ENCODE peak calls at places on chromosomes 4 and X, in six cellular contexts. B is H9, H is H1, E is IMR-90, P is trophoblast cell, T is mesenchymal stem cell. A is an unnamed sample.
A peak's percentile ranks its signal among the peaks of the same experiment; 100 is the strongest.

GRCh38 chr4:127604949-127605709 is 27.6 kb upstream of the INTU start:
- DNase-seq in B (peak; percentile 94), H (peak; percentile 61), E (peak; percentile 48), P (peak; percentile 1), T (peak; percentile 39), A (peak; percentile 26)

GRCh38 chrX:122572461-122572860 is 611.6 kb upstream of the GRIA3 start:
- DNase-seq in B (no peak), H (no peak), E (peak; percentile 4), P (no peak), T (no peak), A (no peak)

GRCh38 chr4:26176621-26177121 is 144.1 kb upstream of the RBPJ start:
- DNase-seq in B (no peak), H (no peak), E (peak; percentile 85), P (no peak), T (no peak), A (no peak)

GRCh38 chr4:24568425-24568824 is 15.9 kb downstream of the DHX15 start:
- DNase-seq in B (no peak), H (no peak), E (no peak), P (no peak), T (no peak), A (no peak)

GRCh38 chr4:26503844-26504243 is 13.6 kb upstream of the CCKAR start:
- DNase-seq in B (no peak), H (no peak), E (no peak), P (no peak), T (no peak), A (no peak)

GRCh38 chrX:151852294-151852693 is 60.4 kb upstream of the MAGEA4 start:
- DNase-seq in B (no peak), H (no peak), E (no peak), P (no peak), T (no peak), A (no peak)

GRCh38 chr4:185379326-185380295 is 16.1 kb downstream of the LRP2BP start:
- DNase-seq in B (no peak), H (no peak), E (no peak), P (no peak), T (no peak), A (no peak)

GRCh38 chr4:46123872-46124755 is at the start of gene GABRG1:
- DNase-seq in B (peak; percentile 89), H (peak; percentile 56), E (no peak), P (no peak), T (no peak), A (peak; percentile 15)

GRCh38 chrX:13283968-13284914 is 35.6 kb downstream of the ATXN3L start:
- DNase-seq in B (peak; percentile 66), H (no peak), E (peak; percentile 78), P (no peak), T (peak; percentile 9), A (no peak)

GRCh38 chr4:82372502-82372873 is 1.3 kb downstream of the HNRNPD start:
- DNase-seq in B (no peak), H (no peak), E (peak; percentile 22), P (no peak), T (peak; percentile 45), A (no peak)

GRCh38 chrX:357693-358471 is 28.8 kb downstream of the PPP2R3B start:
- DNase-seq in B (no peak), H (no peak), E (peak; percentile 60), P (no peak), T (peak; percentile 54), A (no peak)

GRCh38 chr4:184763150-184763780 is 29.4 kb upstream of the CENPU start:
- DNase-seq in B (no peak), H (no peak), E (peak; percentile 25), P (no peak), T (no peak), A (no peak)

GRCh38 chr4:16123356-16124084 is 39.7 kb upstream of the PROM1 start:
- DNase-seq in B (no peak), H (no peak), E (no peak), P (no peak), T (no peak), A (no peak)

GRCh38 chrX:10064736-10065135 is 92.0 kb upstream of the CLCN4 start:
- DNase-seq in B (no peak), H (no peak), E (no peak), P (no peak), T (no peak), A (no peak)

GRCh38 chrX:22134681-22135080 is 102.6 kb downstream of the PHEX start:
- DNase-seq in B (no peak), H (no peak), E (peak; percentile 86), P (peak; percentile 80), T (peak; percentile 72), A (no peak)

GRCh38 chr4:138241281-138242075 is 671 bp downstream of the SLC7A11 start:
- DNase-seq in B (no peak), H (no peak), E (peak; percentile 38), P (no peak), T (peak; percentile 67), A (no peak)

GRCh38 chrX:147485207-147485606 is 426.5 kb upstream of the FMR1 start:
- DNase-seq in B (no peak), H (no peak), E (no peak), P (no peak), T (no peak), A (no peak)

GRCh38 chr4:133565379-133565778 is 416.3 kb downstream of the PCDH10 start:
- DNase-seq in B (no peak), H (no peak), E (peak; percentile 7), P (no peak), T (peak; percentile 64), A (no peak)

GRCh38 chr4:120948382-120948781 is 25.9 kb upstream of the PRDM5 start:
- DNase-seq in B (no peak), H (no peak), E (no peak), P (peak; percentile 58), T (no peak), A (no peak)

GRCh38 chr4:122577808-122578781 is 42.8 kb downstream of the IL21 start:
- DNase-seq in B (no peak), H (peak; percentile 64), E (peak; percentile 38), P (peak; percentile 40), T (peak; percentile 71), A (peak; percentile 23)

GRCh38 chr4:146998157-146998556 is 52.5 kb upstream of the TTC29 start:
- DNase-seq in B (no peak), H (no peak), E (no peak), P (no peak), T (no peak), A (no peak)

GRCh38 chrX:104315555-104315954 is 60.8 kb upstream of the ESX1 start:
- DNase-seq in B (no peak), H (no peak), E (peak; percentile 69), P (no peak), T (peak; percentile 26), A (no peak)

GRCh38 chr4:187309456-187309855 is 585.8 kb upstream of the FAT1 start:
- DNase-seq in B (no peak), H (no peak), E (peak; percentile 69), P (no peak), T (peak; percentile 12), A (no peak)

GRCh38 chr4:128553665-128554515 is 255.6 kb upstream of the JADE1 start:
- DNase-seq in B (no peak), H (no peak), E (no peak), P (peak; percentile 68), T (no peak), A (no peak)

DNA sequence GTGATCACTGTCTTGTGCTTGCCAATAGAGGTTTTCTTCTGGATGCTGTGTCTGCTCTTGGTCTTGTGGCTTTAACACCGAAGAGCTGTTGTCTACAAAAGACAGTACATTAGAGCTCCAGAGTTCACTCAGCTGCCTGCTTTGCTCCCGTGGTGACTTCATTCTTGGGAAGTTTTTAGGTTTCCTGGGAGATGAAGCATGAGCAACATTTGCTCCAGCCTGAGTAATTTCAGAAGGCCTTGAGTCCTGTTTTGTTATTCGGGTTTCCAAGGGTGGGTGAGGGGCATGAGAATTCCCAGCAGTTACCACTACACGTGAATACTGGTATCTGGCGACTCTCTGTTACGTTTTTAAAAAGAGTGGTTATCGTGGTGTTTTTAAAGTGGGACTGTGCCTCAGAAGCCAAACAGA is 189.2 kb downstream of the SHROOM3 start:
- DNase-seq in B (peak; percentile 46), H (no peak), E (peak; percentile 94), P (peak; percentile 93), T (peak; percentile 99), A (peak; percentile 26)
- H3K9ac ChIP-seq in B (no peak overlapping the region), H (no peak overlapping the region), E (peak overlapping the region; percentile 69), P (no peak overlapping the region), T (peak overlapping the region; percentile 92), A (no peak overlapping the region)

GRCh38 chrX:1502853-1503252 is 34.1 kb downstream of the P2RY8 start:
- DNase-seq in B (no peak), H (no peak), E (no peak), P (no peak), T (no peak), A (no peak)

GRCh38 chrX:1507511-1508463 is 29.2 kb downstream of the P2RY8 start:
- DNase-seq in B (no peak), H (no peak), E (no peak), P (no peak), T (no peak), A (no peak)

GRCh38 chrX:1511150-1511549 is 25.8 kb downstream of the P2RY8 start:
- DNase-seq in B (no peak), H (no peak), E (no peak), P (no peak), T (no peak), A (no peak)

GRCh38 chrX:1502241-1502640 is 34.7 kb downstream of the P2RY8 start:
- DNase-seq in B (no peak), H (no peak), E (no peak), P (no peak), T (no peak), A (no peak)

GRCh38 chrX:1506916-1507315 is 30.1 kb downstream of the P2RY8 start:
- DNase-seq in B (no peak), H (no peak), E (no peak), P (no peak), T (no peak), A (no peak)
- H3K14ac ChIP-seq in B (no peak overlapping the region), H (no peak overlapping the region), E (no peak overlapping the region), P (no peak overlapping the region), T (no peak overlapping the region), A (no peak overlapping the region)

GRCh38 chr4:41438564-41438963 is 99.4 kb upstream of the LIMCH1 start:
- DNase-seq in B (no peak), H (no peak), E (no peak), P (peak; percentile 71), T (peak; percentile 56), A (no peak)
- H2AK5ac ChIP-seq in B (no peak overlapping the region), H (peak overlapping the region; percentile 54), E (no peak overlapping the region), P (no peak overlapping the region), T (no peak overlapping the region), A (no peak overlapping the region)

DNA sequence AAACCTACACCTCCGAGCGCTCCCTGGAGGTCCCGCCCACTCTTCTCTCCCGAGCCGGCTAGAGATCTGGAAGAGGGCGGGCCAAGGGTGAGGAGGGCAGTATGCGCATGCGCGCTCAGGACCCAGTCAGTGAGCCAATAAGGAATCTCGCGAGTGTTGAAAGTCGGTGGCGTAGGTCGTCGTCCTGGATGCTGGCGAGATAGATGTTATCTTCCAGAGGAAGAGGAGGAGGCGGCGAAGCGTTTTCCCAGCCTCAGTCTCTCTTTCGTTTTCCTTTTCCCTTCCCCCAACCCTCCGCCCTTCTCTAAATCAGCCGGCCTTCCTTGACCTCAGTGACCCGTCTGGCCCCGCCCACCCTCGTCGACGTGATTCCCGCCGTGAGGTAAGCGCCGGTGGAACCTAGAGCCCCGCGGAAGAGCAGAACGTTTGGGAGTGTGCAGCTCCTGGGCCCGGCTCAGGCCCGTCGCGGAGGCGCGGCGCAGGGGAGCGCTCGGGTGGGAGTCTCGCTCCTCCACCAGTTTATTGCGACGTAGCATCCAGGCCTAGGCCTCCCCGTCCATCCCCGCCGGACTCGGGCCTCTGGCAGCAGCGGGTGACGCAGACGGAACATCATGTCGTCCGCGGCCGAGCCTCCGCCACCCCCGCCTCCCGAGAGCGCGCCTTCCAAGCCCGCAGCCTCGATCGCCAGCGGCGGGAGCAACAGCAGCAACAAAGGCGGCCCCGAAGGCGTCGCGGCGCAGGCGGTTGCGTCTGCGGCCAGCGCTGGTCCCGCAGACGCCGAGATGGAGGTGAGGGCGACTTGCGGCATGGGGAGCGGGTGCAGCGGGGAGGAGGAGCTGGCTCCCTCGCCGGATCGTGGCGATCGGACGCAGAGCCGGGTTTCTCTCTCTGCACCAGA is at the start of gene SMARCA5:
- DNase-seq in B (peak; percentile 98), H (peak; percentile 89), E (peak; percentile 98), P (peak; percentile 99), T (peak; percentile 99), A (peak; percentile 97)
- H3K9ac ChIP-seq in B (peak within 1 kb of the TSS; percentile 92), H (peak within 1 kb of the TSS; percentile 98), E (peak within 1 kb of the TSS; percentile 89), P (peak within 1 kb of the TSS; percentile 90), T (peak within 1 kb of the TSS; percentile 97), A (peak within 1 kb of the TSS; percentile 100)

A was measured in neuronal stem cell.